ENCODE peak calls at places on chromosomes 13 and 19, in eight cellular contexts. D is OCI-LY7, J is foreskin fibroblast, L is colonic mucosa, F is testis, X is SK-N-SH, U is cardiac muscle cell, M is lower lobe of right lung. B is an unnamed sample.
A peak's percentile ranks its signal among the peaks of the same experiment; 100 is the strongest.

GRCh38 chr19:47032171-47032811 is 12.7 kb downstream of the NPAS1 start:
- DNase-seq in U (peak; percentile 25), J (no peak), M (peak; percentile 67), X (peak; percentile 75), D (peak; percentile 69), L (peak; percentile 57), F (peak; percentile 52), B (no peak)

GRCh38 chr19:58476498-58477015 is 405 bp downstream of the ZNF446 start:
- DNase-seq in J (no peak), D (no peak), U (peak; percentile 18), X (peak; percentile 73), L (no peak), F (no peak), M (no peak), B (no peak)

GRCh38 chr13:102799544-102800144 is 725 bp downstream of the BIVM start:
- DNase-seq in M (peak; percentile 52), J (no peak), D (no peak), L (no peak), F (peak; percentile 19), U (no peak), X (peak; percentile 75), B (no peak)

GRCh38 chr13:30846311-30846710 is 59.8 kb upstream of the MEDAG start:
- DNase-seq in M (no peak), D (no peak), X (no peak), J (no peak), L (no peak), U (peak; percentile 55), F (no peak), B (peak; percentile 55)

GRCh38 chr19:54955356-54955755 is 8.0 kb upstream of the NLRP7 start:
- DNase-seq in X (no peak), U (no peak), J (no peak), M (no peak), D (no peak), L (no peak), F (no peak), B (no peak)

GRCh38 chr19:3656073-3656746 is 29.6 kb upstream of the CACTIN start:
- DNase-seq in D (no peak), J (peak; percentile 95), L (no peak), F (no peak), X (no peak), U (peak; percentile 14), M (no peak), B (no peak)

GRCh38 chr13:94710881-94711560 is 1.3 kb downstream of the SOX21 start:
- DNase-seq in L (no peak), U (no peak), F (no peak), J (no peak), X (peak; percentile 86), M (no peak), D (no peak), B (no peak)

GRCh38 chr19:4453232-4454179 is 4.1 kb downstream of the UBXN6 start:
- DNase-seq in L (no peak), D (no peak), U (no peak), M (no peak), F (no peak), X (peak; percentile 27), J (no peak), B (no peak)

GRCh38 chr19:56671613-56671994 is at the start of gene ZNF835:
- DNase-seq in U (peak; percentile 53), L (peak; percentile 89), X (peak; percentile 94), D (no peak), M (peak; percentile 94), J (peak; percentile 2), F (peak; percentile 98), B (no peak)

GRCh38 chr19:49799798-49800376 is 13.2 kb downstream of the FUZ start:
- DNase-seq in J (no peak), F (no peak), U (no peak), L (no peak), X (no peak), M (no peak), D (peak; percentile 17), B (no peak)

GRCh38 chr19:29547361-29547960 is 21.7 kb downstream of the VSTM2B start:
- DNase-seq in X (no peak), U (no peak), M (no peak), L (no peak), F (no peak), J (no peak), D (no peak), B (no peak)

GRCh38 chr19:45876411-45877197 is 9.3 kb downstream of the IRF2BP1 start:
- DNase-seq in M (no peak), J (no peak), X (peak; percentile 35), D (no peak), F (no peak), L (peak; percentile 51), U (peak; percentile 75), B (no peak)

GRCh38 chr13:91346848-91347211 is 657 bp upstream of the MIR17HG start:
- DNase-seq in J (no peak), X (peak; percentile 21), F (no peak), D (peak; percentile 97), M (no peak), L (peak; percentile 42), U (peak; percentile 10), B (no peak)

GRCh38 chr19:19900574-19901444 is at the start of gene ZNF93:
- DNase-seq in U (peak; percentile 98), M (peak; percentile 92), X (peak; percentile 84), D (peak; percentile 98), J (peak; percentile 92), L (peak; percentile 97), F (peak; percentile 98), B (peak; percentile 83)

GRCh38 chr13:66922444-66922843 is 307.7 kb downstream of the PCDH9 start:
- DNase-seq in U (no peak), D (no peak), L (no peak), X (no peak), J (no peak), M (no peak), F (no peak), B (no peak)

GRCh38 chr13:85137516-85137915 is 661.7 kb downstream of the SLITRK6 start:
- DNase-seq in M (no peak), J (no peak), F (no peak), U (no peak), X (peak; percentile 44), D (no peak), L (no peak), B (no peak)

GRCh38 chr13:76872686-76873085 is 13.5 kb downstream of the KCTD12 start:
- DNase-seq in D (no peak), M (no peak), J (no peak), L (no peak), U (no peak), F (no peak), X (no peak), B (no peak)

GRCh38 chr19:48480476-48481190 is 11.5 kb downstream of the CYTH2 start:
- DNase-seq in U (peak; percentile 49), F (peak; percentile 55), L (peak; percentile 44), X (no peak), M (no peak), J (peak; percentile 28), D (no peak), B (no peak)

GRCh38 chr19:46716013-46716671 is 772 bp downstream of the PRKD2 start:
- DNase-seq in D (peak; percentile 34), F (no peak), U (peak; percentile 20), J (no peak), X (peak; percentile 82), M (peak; percentile 56), L (peak; percentile 44), B (no peak)

GRCh38 chr13:48783181-48783630 is 129.5 kb downstream of the CYSLTR2 start:
- DNase-seq in J (peak; percentile 99), F (peak; percentile 32), D (no peak), U (peak; percentile 100), M (peak; percentile 81), X (no peak), L (peak; percentile 67), B (peak; percentile 99)
- TF ChIP-seq CTCF in J (no peak), F (no peak), D (no peak), U (peak; percentile 17), M (no peak), X (no peak), L (no peak), B (peak; percentile 12)

DNA sequence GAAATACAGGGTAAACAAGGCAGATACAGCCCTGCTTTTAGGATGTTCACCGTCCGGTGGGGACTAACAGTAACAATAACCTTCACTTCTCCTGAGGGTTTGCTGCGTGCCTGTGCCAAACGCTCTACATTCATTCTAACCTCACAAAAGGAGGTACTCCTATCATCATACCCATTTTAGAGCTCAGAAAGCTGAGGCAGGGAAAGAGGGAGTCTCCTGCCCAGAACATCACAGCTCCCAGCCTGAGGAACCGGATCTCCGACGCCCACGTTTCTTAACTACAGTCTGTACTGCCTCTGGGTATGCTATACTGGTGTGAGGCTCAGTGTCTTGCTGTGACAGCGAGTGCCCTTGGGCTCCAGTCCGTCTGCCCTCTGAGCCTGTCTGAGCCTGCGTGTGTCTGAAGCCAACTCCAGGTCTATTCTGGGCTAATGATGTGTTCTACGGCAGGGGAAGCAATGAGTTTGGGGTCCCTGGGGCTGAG is 5.1 kb downstream of the LIPE start:
- DNase-seq in D (peak; percentile 20), M (no peak), X (no peak), J (no peak), U (no peak), F (no peak), L (no peak), B (no peak)
- H3K4me3 ChIP-seq in D (peak overlapping the region; percentile 74), M (peak overlapping the region; percentile 67), X (no peak overlapping the region), J (no peak overlapping the region), U (peak overlapping the region; percentile 69), F (no peak overlapping the region), L (peak overlapping the region; percentile 79), B (no peak overlapping the region)

DNA sequence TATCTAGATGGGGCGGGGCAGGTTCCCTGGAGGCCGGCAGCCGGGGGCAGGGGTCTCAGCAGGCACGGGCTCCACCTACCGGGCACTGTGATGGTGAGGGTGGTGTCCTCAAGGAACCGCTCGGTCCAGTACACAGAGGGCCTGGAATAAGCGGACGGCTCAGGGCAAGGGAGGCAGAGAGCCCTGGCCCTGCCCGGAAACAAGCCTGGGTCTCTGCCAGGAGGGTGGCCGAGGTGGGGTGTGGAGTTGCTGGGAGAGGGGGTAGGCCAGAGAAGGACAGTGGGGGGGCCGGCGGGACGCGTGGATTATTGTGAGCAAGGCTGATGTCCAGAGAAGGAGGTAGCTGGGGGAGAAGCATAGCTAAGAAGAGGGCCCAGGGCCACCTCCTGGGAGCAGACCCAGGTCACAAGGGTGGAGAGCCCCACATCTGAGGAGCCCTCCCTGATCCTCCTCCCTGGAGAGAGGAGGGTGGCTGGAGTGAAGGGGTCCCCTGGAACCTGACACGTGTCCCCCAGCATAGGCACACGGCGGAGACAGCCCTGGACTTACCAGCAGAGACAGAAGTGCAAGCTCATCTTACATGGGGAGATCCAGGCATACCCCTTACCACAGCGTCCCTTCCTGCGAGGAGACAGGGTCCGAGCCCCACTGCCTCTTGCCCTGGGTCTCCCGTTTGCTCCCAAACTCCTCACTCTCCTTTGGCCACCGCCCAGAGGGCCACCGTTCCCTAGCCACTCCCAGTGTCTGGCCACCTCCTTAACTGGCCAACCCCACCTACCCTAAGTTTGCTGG is 29.0 kb upstream of the MIER2 start:
- DNase-seq in F (no peak), M (no peak), D (no peak), U (no peak), L (no peak), J (no peak), X (no peak), B (no peak)
- TF ChIP-seq CTCF in F (no peak), M (no peak), D (no peak), U (no peak), L (no peak), J (no peak), X (no peak), B (no peak)

DNA sequence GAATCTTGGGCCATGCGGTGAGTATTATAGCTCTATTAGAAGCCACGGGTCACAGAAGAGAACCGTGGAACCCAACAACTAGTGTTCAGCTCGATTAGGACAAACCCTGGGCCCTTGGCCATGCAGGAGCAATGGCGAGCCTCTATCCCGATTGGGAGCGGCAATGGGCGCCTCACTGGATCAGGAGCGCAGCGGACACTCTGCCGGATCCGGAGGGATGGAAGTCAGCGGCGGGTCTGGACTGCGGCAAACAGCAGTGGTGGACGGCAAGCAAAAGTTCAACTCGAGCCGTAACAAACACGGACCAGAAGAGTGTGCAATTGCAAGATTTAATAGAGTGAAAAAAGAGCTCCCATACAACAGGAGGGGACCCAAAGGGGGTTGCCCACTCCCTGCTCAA is 1481.9 kb downstream of the PCDH9 start:
- DNase-seq in U (no peak), J (no peak), D (no peak), M (no peak), X (no peak), F (no peak), L (no peak), B (no peak)
- H3K4me3 ChIP-seq in U (no peak overlapping the region), J (no peak overlapping the region), D (no peak overlapping the region), M (no peak overlapping the region), X (no peak overlapping the region), F (no peak overlapping the region), L (no peak overlapping the region), B (no peak overlapping the region)

B was measured in AG09309.